ENCODE peak calls at places on chromosomes 4 and X, in nine cellular contexts. Y is testis, T is SK-N-SH, N is A673, R is mammary epithelial cell, Z is psoas muscle, C is DND-41, K is fibroblast of lung, Q is BJ. D is an unnamed sample.

GRCh38 chrX:130091976-130092522 is 18.2 kb downstream of the ELF4 start:
- DNase-seq in Y (no peak), T (no peak), N (no peak), R (no peak), Z (peak; percentile 50), C (peak; percentile 93), K (no peak), Q (no peak), D (no peak)

GRCh38 chrX:15602761-15603160 is 2.0 kb upstream of the ACE2 start:
- DNase-seq in Y (no peak), T (no peak), N (no peak), R (no peak), Z (no peak), C (no peak), K (no peak), Q (no peak), D (no peak)

GRCh38 chr4:114807759-114808404 is 209.3 kb downstream of the UGT8 start:
- DNase-seq in Y (peak; percentile 58), T (peak; percentile 38), N (peak; percentile 67), R (peak; percentile 14), Z (no peak), C (peak; percentile 52), K (peak; percentile 6), Q (no peak), D (no peak)

GRCh38 chr4:173318648-173319211 is 15.4 kb downstream of the HMGB2 start:
- DNase-seq in Y (no peak), T (peak; percentile 18), N (peak; percentile 71), R (peak; percentile 56), Z (no peak), C (no peak), K (peak; percentile 61), Q (no peak), D (no peak)

GRCh38 chrX:40933132-40934078 is 151.8 kb upstream of the USP9X start:
- DNase-seq in Y (no peak), T (peak; percentile 30), N (peak; percentile 87), R (no peak), Z (no peak), C (peak; percentile 56), K (peak; percentile 72), Q (peak; percentile 39), D (no peak)

GRCh38 chr4:113312529-113312928 is 263.1 kb downstream of the ANK2 start:
- DNase-seq in Y (no peak), T (no peak), N (no peak), R (no peak), Z (no peak), C (no peak), K (no peak), Q (no peak), D (no peak)

GRCh38 chr4:89134775-89135319 is 23.5 kb downstream of the TIGD2 start:
- DNase-seq in Y (peak; percentile 69), T (no peak), N (peak; percentile 5), R (peak; percentile 71), Z (no peak), C (no peak), K (peak; percentile 82), Q (peak; percentile 87), D (peak; percentile 44)

GRCh38 chr4:27094785-27095184 is 234.1 kb downstream of the STIM2 start:
- DNase-seq in Y (no peak), T (no peak), N (peak; percentile 35), R (no peak), Z (no peak), C (no peak), K (peak; percentile 7), Q (no peak), D (no peak)

GRCh38 chr4:139825523-139826014 is 159.9 kb downstream of the MGST2 start:
- DNase-seq in Y (no peak), T (peak; percentile 63), N (no peak), R (no peak), Z (no peak), C (no peak), K (no peak), Q (no peak), D (no peak)

GRCh38 chr4:5747746-5748365 is 36.9 kb downstream of the EVC start:
- DNase-seq in Y (no peak), T (no peak), N (peak; percentile 35), R (peak; percentile 39), Z (no peak), C (no peak), K (peak; percentile 95), Q (peak; percentile 90), D (peak; percentile 96)

GRCh38 chr4:158484173-158484885 is 37.4 kb upstream of the RXFP1 start:
- DNase-seq in Y (no peak), T (no peak), N (no peak), R (peak; percentile 89), Z (no peak), C (no peak), K (peak; percentile 62), Q (peak; percentile 46), D (no peak)

GRCh38 chr4:30968926-30969325 is 248.8 kb downstream of the PCDH7 start:
- DNase-seq in Y (no peak), T (no peak), N (no peak), R (no peak), Z (no peak), C (no peak), K (no peak), Q (no peak), D (no peak)

GRCh38 chr4:124028172-124028571 is 631.6 kb downstream of the SPRY1 start:
- DNase-seq in Y (no peak), T (no peak), N (peak; percentile 51), R (no peak), Z (no peak), C (no peak), K (peak; percentile 34), Q (no peak), D (no peak)

GRCh38 chrX:7746861-7747260 is 96.1 kb upstream of the VCX start:
- DNase-seq in Y (no peak), T (no peak), N (no peak), R (no peak), Z (no peak), C (no peak), K (peak; percentile 5), Q (peak; percentile 53), D (no peak)

GRCh38 chrX:85955510-85955909 is 91.8 kb downstream of the CHM start:
- DNase-seq in Y (no peak), T (no peak), N (no peak), R (no peak), Z (no peak), C (no peak), K (no peak), Q (no peak), D (no peak)

GRCh38 chrX:4043951-4044350 is 330.5 kb upstream of the PRKX start:
- DNase-seq in Y (no peak), T (no peak), N (no peak), R (no peak), Z (no peak), C (no peak), K (no peak), Q (no peak), D (no peak)

GRCh38 chr4:142396279-142396678 is 449.8 kb downstream of the INPP4B start:
- DNase-seq in Y (no peak), T (no peak), N (peak; percentile 69), R (peak; percentile 73), Z (no peak), C (no peak), K (peak; percentile 64), Q (no peak), D (no peak)

GRCh38 chrX:134573683-134574035 is 84.6 kb downstream of the PLAC1 start:
- DNase-seq in Y (no peak), T (no peak), N (no peak), R (no peak), Z (no peak), C (no peak), K (no peak), Q (no peak), D (no peak)

DNA sequence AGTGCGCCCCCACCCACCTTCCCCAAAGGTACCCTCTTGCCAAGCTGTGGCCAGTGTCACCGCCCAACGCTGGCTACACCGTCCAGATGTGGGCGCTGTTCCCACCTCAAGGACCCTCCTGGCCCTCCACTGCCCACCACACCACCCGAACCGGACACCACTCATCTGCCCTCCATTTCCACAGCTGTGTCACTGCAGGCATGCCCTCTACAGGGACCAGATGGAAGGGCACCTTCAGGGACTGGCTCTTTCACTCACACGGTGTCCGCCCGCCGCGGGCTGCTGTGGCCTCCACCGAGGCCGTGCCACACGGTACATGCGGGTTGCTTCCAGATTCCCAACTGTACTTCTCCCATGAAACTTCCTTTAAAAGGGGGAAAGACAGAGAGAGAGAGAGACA is 87.7 kb downstream of the FAM53A start:
- DNase-seq in Y (no peak), T (no peak), N (no peak), R (no peak), Z (no peak), C (no peak), K (no peak), Q (no peak), D (no peak)
- H3K27me3 ChIP-seq in Y (no peaks in the 10 kb centered on the region), T (peaks cover 38% of the 10 kb centered on the region), N (peaks cover under 1% of the 10 kb centered on the region), R (peaks cover 20% of the 10 kb centered on the region), Z (peaks cover 20% of the 10 kb centered on the region), C (no peaks in the 10 kb centered on the region), K (no peaks in the 10 kb centered on the region), Q (peaks cover 3% of the 10 kb centered on the region), D (peaks cover 22% of the 10 kb centered on the region)

GRCh38 chr4:84493092-84493850 is 5.8 kb downstream of the NKX6-1 start:
- DNase-seq in Y (peak; percentile 57), T (peak; percentile 49), N (no peak), R (no peak), Z (no peak), C (no peak), K (peak; percentile 42), Q (no peak), D (no peak)
- TF ChIP-seq CTCF in Y (no peak), T (peak; percentile 16), N (no peak), R (no peak), Z (no peak), C (no peak), K (no peak), Q (peak; percentile 20), D (peak; percentile 32)

GRCh38 chr4:153060191-153060590 is 124.1 kb downstream of the FHDC1 start:
- DNase-seq in Y (no peak), T (no peak), N (no peak), R (no peak), Z (no peak), C (no peak), K (no peak), Q (no peak), D (no peak)

GRCh38 chr4:153063490-153063889 is 127.4 kb downstream of the FHDC1 start:
- DNase-seq in Y (no peak), T (no peak), N (no peak), R (no peak), Z (no peak), C (no peak), K (no peak), Q (no peak), D (no peak)

GRCh38 chr4:153062652-153063168 is 126.6 kb downstream of the FHDC1 start:
- DNase-seq in Y (no peak), T (no peak), N (no peak), R (peak; percentile 31), Z (no peak), C (no peak), K (no peak), Q (no peak), D (no peak)

GRCh38 chr4:153061971-153062370 is 125.8 kb downstream of the FHDC1 start:
- DNase-seq in Y (no peak), T (no peak), N (no peak), R (no peak), Z (no peak), C (no peak), K (no peak), Q (no peak), D (no peak)

GRCh38 chr4:153058668-153059060 is 122.5 kb downstream of the FHDC1 start:
- DNase-seq in Y (no peak), T (no peak), N (no peak), R (no peak), Z (no peak), C (no peak), K (no peak), Q (no peak), D (no peak)
- H3K27me3 ChIP-seq in Y (no peaks in the 10 kb centered on the region), T (peaks cover 18% of the 10 kb centered on the region), N (no peaks in the 10 kb centered on the region), R (no peaks in the 10 kb centered on the region), Z (peaks cover 2% of the 10 kb centered on the region), C (no peaks in the 10 kb centered on the region), K (peaks cover 6% of the 10 kb centered on the region), Q (peaks cover 20% of the 10 kb centered on the region), D (no peaks in the 10 kb centered on the region)

GRCh38 chr4:107094332-107094731 is 58.2 kb upstream of the DKK2 start:
- DNase-seq in Y (no peak), T (no peak), N (peak; percentile 82), R (peak; percentile 11), Z (no peak), C (no peak), K (peak; percentile 40), Q (no peak), D (peak; percentile 0)
- TF ChIP-seq CTCF in Y (no peak), T (peak; percentile 50), N (peak; percentile 69), R (peak; percentile 67), Z (peak; percentile 42), C (peak; percentile 31), K (peak; percentile 40), Q (peak; percentile 54), D (peak; percentile 37)

D was measured in kidney epithelial cell.